ENCODE peak calls at places on chromosomes 11 and 22, in ten cellular contexts. S is psoas muscle, U is EL, H is cardiac muscle cell, Z is AG10803, K is T follicular helper cell, M is cardiac fibroblast, I is endodermal cell, A is HT-29, V is WTC11. C is an unnamed sample.

GRCh38 chr22:46081036-46081830 is 69.1 kb upstream of the PPARA start:
- DNase-seq in S (peak), U (no peak), H (no peak), Z (no peak), K (no peak), M (no peak), I (no peak), A (no peak), V (peak), C (no peak)

GRCh38 chr11:77752518-77752917 is 68.0 kb downstream of the RSF1 start:
- DNase-seq in S (no peak), U (no peak), H (no peak), Z (no peak), K (no peak), M (peak), I (peak), A (no peak), V (no peak), C (no peak)

GRCh38 chr22:42645341-42645937 is 3.8 kb downstream of the CYB5R3 start:
- DNase-seq in S (no peak), U (no peak), H (no peak), Z (no peak), K (no peak), M (no peak), I (no peak), A (no peak), V (no peak), C (no peak)

GRCh38 chr11:29159552-29160465 is 857.0 kb downstream of the KCNA4 start:
- DNase-seq in S (no peak), U (peak), H (peak), Z (peak), K (no peak), M (peak), I (peak), A (peak), V (peak), C (peak)

GRCh38 chr11:67301313-67301921 is 1.9 kb upstream of the SSH3 start:
- DNase-seq in S (no peak), U (no peak), H (no peak), Z (no peak), K (no peak), M (no peak), I (no peak), A (no peak), V (peak), C (peak)

GRCh38 chr22:44493206-44493605 is 4.8 kb downstream of the RTL6 start:
- DNase-seq in S (no peak), U (no peak), H (no peak), Z (no peak), K (no peak), M (no peak), I (no peak), A (no peak), V (no peak), C (no peak)

GRCh38 chr22:36136988-36137387 is 23.6 kb downstream of the APOL3 start:
- DNase-seq in S (no peak), U (no peak), H (no peak), Z (no peak), K (no peak), M (peak), I (no peak), A (no peak), V (no peak), C (no peak)

GRCh38 chr22:28027453-28028448 is 108.7 kb upstream of the PITPNB start:
- DNase-seq in S (no peak), U (no peak), H (no peak), Z (no peak), K (no peak), M (peak), I (no peak), A (no peak), V (no peak), C (peak)

GRCh38 chr11:69442807-69443137 is 38.7 kb upstream of the LINC01488 start:
- DNase-seq in S (no peak), U (peak), H (no peak), Z (peak), K (no peak), M (no peak), I (peak), A (peak), V (no peak), C (no peak)

GRCh38 chr22:21942407-21942895 is 10.2 kb downstream of the PPM1F start:
- DNase-seq in S (peak), U (peak), H (no peak), Z (peak), K (no peak), M (peak), I (no peak), A (peak), V (no peak), C (no peak)

GRCh38 chr11:114174712-114175495 is 115.4 kb downstream of the ZBTB16 start:
- DNase-seq in S (peak), U (no peak), H (no peak), Z (no peak), K (no peak), M (no peak), I (no peak), A (no peak), V (no peak), C (no peak)

GRCh38 chr11:113934797-113935196 is 30.2 kb downstream of the HTR3B start:
- DNase-seq in S (no peak), U (no peak), H (no peak), Z (no peak), K (no peak), M (no peak), I (no peak), A (no peak), V (no peak), C (no peak)

C was measured in retina.